ENCODE peak calls at places on chromosomes 3 and 15, in eight cellular contexts. Y is foreskin fibroblast; H is AG09309; D is H7; N is fibroblast of pulmonary artery; O is cardiac muscle cell; C is aorta; A is CD8-positive, alpha-beta T cell. P is an unnamed sample.

GRCh38 chr3:8599146-8599545 is 45.5 kb downstream of the SSUH2 start:
- DNase-seq in D (no peak), O (no peak), N (no peak), H (no peak), C (no peak), A (no peak), Y (no peak), P (no peak)

GRCh38 chr15:79185199-79185598 is 94.6 kb upstream of the RASGRF1 start:
- DNase-seq in H (no peak), N (no peak), Y (peak; percentile 12), A (no peak), D (peak; percentile 69), C (no peak), O (no peak), P (no peak)

GRCh38 chr3:171753025-171753472 is 57.2 kb downstream of the PLD1 start:
- DNase-seq in O (peak; percentile 42), H (no peak), A (no peak), C (no peak), Y (peak; percentile 15), N (peak; percentile 69), D (no peak), P (no peak)

GRCh38 chr3:193821272-193821671 is 228.3 kb downstream of the OPA1 start:
- DNase-seq in O (no peak), H (no peak), A (no peak), Y (no peak), C (no peak), D (no peak), N (no peak), P (no peak)

GRCh38 chr15:69489101-69489571 is 36.5 kb downstream of the RPLP1 start:
- DNase-seq in N (peak; percentile 45), H (no peak), Y (no peak), A (no peak), O (no peak), D (no peak), C (no peak), P (no peak)

GRCh38 chr15:92714071-92714456 is 58.5 kb upstream of the FAM174B start:
- DNase-seq in D (peak; percentile 73), O (peak; percentile 40), Y (peak; percentile 44), N (peak; percentile 31), C (no peak), A (no peak), H (peak; percentile 38), P (no peak)

GRCh38 chr3:136512391-136512790 is 239.8 kb downstream of the STAG1 start:
- DNase-seq in O (no peak), A (no peak), H (peak; percentile 61), N (peak; percentile 2), Y (peak; percentile 60), C (no peak), D (no peak), P (peak; percentile 56)

GRCh38 chr3:42535981-42536784 is 33.7 kb downstream of the VIPR1 start:
- DNase-seq in N (peak; percentile 52), H (no peak), Y (peak; percentile 28), O (peak; percentile 73), A (peak; percentile 67), C (no peak), D (peak; percentile 93), P (no peak)

GRCh38 chr3:172626241-172626640 is 84.6 kb downstream of the NCEH1 start:
- DNase-seq in C (no peak), N (peak; percentile 78), D (no peak), O (no peak), A (no peak), H (no peak), Y (peak; percentile 73), P (no peak)

GRCh38 chr15:40430271-40430805 is 10.4 kb upstream of the BAHD1 start:
- DNase-seq in D (peak; percentile 76), N (no peak), O (no peak), H (no peak), Y (peak; percentile 36), C (no peak), A (no peak), P (no peak)

GRCh38 chr3:185656321-185656840 is 70.3 kb downstream of the SENP2 start:
- DNase-seq in Y (peak; percentile 98), N (peak; percentile 99), A (no peak), C (peak; percentile 82), H (peak; percentile 98), O (no peak), D (no peak), P (peak; percentile 99)

GRCh38 chr15:100438570-100438969 is 90.2 kb downstream of the CERS3 start:
- DNase-seq in D (no peak), A (peak; percentile 52), N (peak; percentile 74), Y (peak; percentile 4), H (no peak), C (peak; percentile 80), O (peak; percentile 80), P (no peak)

GRCh38 chr15:69524850-69525249 is 72.2 kb downstream of the RPLP1 start:
- DNase-seq in C (no peak), H (no peak), D (no peak), N (no peak), A (no peak), Y (no peak), O (no peak), P (no peak)

GRCh38 chr3:5138214-5138981 is 16.3 kb downstream of the ARL8B start:
- DNase-seq in Y (peak; percentile 83), H (no peak), C (no peak), A (no peak), D (no peak), O (peak; percentile 3), N (peak; percentile 23), P (no peak)

GRCh38 chr3:4999626-5000184 is 20.5 kb downstream of the BHLHE40 start:
- DNase-seq in C (no peak), N (no peak), D (no peak), Y (no peak), A (no peak), H (no peak), O (no peak), P (no peak)

GRCh38 chr3:66326340-66326739 is 105.5 kb downstream of the SLC25A26 start:
- DNase-seq in Y (no peak), A (no peak), N (no peak), O (peak; percentile 5), C (no peak), H (no peak), D (no peak), P (no peak)

GRCh38 chr3:43895573-43895972 is 204.8 kb downstream of the ABHD5 start:
- DNase-seq in H (no peak), Y (no peak), N (no peak), A (no peak), O (no peak), D (no peak), C (no peak), P (no peak)

GRCh38 chr3:43892061-43892460 is 201.3 kb downstream of the ABHD5 start:
- DNase-seq in D (no peak), Y (no peak), C (no peak), N (no peak), A (no peak), H (no peak), O (no peak), P (no peak)

GRCh38 chr3:43894176-43895049 is 203.7 kb downstream of the ABHD5 start:
- DNase-seq in O (peak; percentile 80), N (peak; percentile 73), C (peak; percentile 92), D (peak; percentile 93), Y (peak; percentile 95), A (no peak), H (peak; percentile 16), P (no peak)

GRCh38 chr3:43893721-43894120 is 203.0 kb downstream of the ABHD5 start:
- DNase-seq in C (no peak), A (no peak), H (no peak), Y (peak; percentile 66), O (no peak), D (no peak), N (no peak), P (no peak)

GRCh38 chr3:43892535-43892934 is 201.8 kb downstream of the ABHD5 start:
- DNase-seq in H (no peak), O (no peak), A (no peak), C (no peak), Y (no peak), N (no peak), D (no peak), P (no peak)
- H3K4me3 ChIP-seq in H (no peak overlapping the region), O (no peak overlapping the region), A (no peak overlapping the region), C (no peak overlapping the region), Y (no peak overlapping the region), N (no peak overlapping the region), D (no peak overlapping the region), P (no peak overlapping the region)

DNA sequence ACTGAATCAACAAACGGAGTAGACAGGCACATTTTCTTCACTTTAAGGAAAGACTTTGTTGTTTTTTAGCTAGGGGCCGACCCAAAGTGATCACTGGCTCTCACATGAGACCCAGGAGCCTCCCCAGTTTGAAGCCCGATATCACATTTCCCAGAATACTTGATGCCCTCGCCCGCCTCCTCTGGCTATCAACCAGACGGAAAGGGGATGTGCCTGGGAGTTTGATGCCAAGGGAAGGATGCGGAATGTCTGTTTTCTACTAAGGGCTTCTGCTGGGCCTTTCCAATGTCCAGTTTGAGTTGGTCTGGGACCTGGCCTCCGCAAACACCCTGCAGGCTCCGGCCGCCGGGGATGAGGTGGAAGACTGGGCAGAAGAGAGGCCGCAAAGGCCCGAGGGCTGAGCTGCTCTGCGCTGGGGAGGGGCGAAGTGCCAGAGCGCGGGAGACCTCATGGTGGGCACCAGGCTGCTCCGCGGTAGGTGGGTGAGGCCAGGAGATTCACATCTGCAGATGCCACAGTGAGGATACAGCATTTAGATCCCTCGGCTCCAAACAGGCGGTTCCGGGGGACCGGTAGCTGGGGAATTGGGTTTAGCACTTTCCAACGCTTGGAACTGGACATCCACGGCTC is 490 bp upstream of the ZNF774 start:
- DNase-seq in A (no peak), H (no peak), O (no peak), N (no peak), D (peak; percentile 86), C (no peak), Y (no peak), P (no peak)
- H3K4me3 ChIP-seq in A (peak overlapping the region; percentile 69), H (peak overlapping the region; percentile 69), O (peak overlapping the region; percentile 59), N (peak overlapping the region; percentile 88), D (peak overlapping the region; percentile 79), C (no peak overlapping the region), Y (peak overlapping the region; percentile 72), P (peak overlapping the region; percentile 88)

GRCh38 chr3:45796902-45797637 is 734 bp upstream of the SLC6A20 start:
- DNase-seq in D (no peak), O (no peak), Y (no peak), C (no peak), N (no peak), A (no peak), H (no peak), P (no peak)
- H3K4me3 ChIP-seq in D (peak overlapping the region; percentile 65), O (peak overlapping the region; percentile 51), Y (no peak overlapping the region), C (no peak overlapping the region), N (no peak overlapping the region), A (no peak overlapping the region), H (no peak overlapping the region), P (no peak overlapping the region)

DNA sequence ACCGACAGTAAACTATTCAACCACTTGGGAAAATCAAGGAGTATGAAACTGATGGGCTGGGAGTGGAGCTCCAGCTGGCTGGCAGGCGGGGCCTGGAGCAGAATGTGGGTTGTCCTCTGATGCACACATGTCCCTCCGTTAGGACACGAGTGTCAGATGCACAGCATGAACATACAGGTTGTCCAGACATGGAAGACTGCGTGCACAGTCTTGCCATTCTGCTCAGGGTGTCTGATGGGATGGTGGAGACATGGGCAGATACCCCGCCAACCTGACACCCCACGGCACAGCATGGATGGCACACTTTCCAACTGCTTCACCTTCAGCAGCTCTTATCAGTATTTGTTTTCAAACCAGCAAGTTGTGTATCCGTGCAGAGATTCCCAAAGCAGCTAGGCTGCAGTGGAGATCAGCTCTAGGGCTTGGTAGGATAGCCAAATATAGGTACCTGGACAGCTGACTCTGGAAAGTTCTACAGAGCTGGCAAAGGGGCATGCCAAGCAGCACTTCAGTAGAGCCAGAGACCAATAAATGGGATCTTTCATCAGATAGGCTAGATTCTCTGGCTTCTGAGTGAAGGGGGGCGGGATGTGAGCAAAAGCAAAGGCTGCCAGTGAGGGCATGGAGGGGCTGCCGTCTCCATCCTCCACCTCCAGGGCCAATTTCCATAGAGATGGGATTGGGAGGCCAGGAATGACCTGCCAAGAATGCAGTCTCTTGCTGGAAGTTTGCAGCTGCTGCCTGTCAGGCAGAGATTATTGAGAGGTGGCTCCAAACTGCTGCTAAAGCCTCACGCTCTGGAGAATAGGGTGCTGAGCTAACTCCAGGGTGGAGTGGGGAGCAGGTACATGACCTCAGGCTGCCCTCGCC is 47.2 kb upstream of the KY start:
- DNase-seq in A (no peak), C (no peak), Y (no peak), H (no peak), O (no peak), D (no peak), N (no peak), P (no peak)
- H3K4me3 ChIP-seq in A (no peak overlapping the region), C (no peak overlapping the region), Y (no peak overlapping the region), H (no peak overlapping the region), O (no peak overlapping the region), D (no peak overlapping the region), N (no peak overlapping the region), P (no peak overlapping the region)

P was measured in BJ.